ENCODE peak calls at places on chromosomes 5 and 9, in six cellular contexts. O is A549, Z is GM12878, N is SK-N-SH, W is H1, Y is WTC11. L is an unnamed sample.

GRCh38 chr9:33459115-33459514 is 11.7 kb upstream of the AQP3 start:
- DNase-seq in O (no peak), Z (no peak), N (no peak), W (no peak), Y (no peak), L (no peak)

GRCh38 chr9:100197553-100197952 is 98.5 kb downstream of the INVS start:
- DNase-seq in O (no peak), Z (no peak), N (no peak), W (no peak), Y (no peak), L (no peak)

GRCh38 chr9:108783318-108784127 is 72.3 kb downstream of the ACTL7B start:
- DNase-seq in O (no peak), Z (no peak), N (no peak), W (no peak), Y (no peak), L (no peak)

GRCh38 chr5:67620386-67621039 is 423.9 kb upstream of the CD180 start:
- DNase-seq in O (no peak), Z (no peak), N (no peak), W (no peak), Y (no peak), L (no peak)

GRCh38 chr9:79944991-79945390 is 373.2 kb downstream of the TLE4 start:
- DNase-seq in O (no peak), Z (no peak), N (no peak), W (no peak), Y (no peak), L (no peak)

GRCh38 chr5:14929293-14930065 is 57.9 kb upstream of the ANKH start:
- DNase-seq in O (no peak), Z (no peak), N (no peak), W (no peak), Y (no peak), L (peak)

GRCh38 chr5:132714456-132715307 is 22.7 kb downstream of the KIF3A start:
- DNase-seq in O (peak), Z (no peak), N (no peak), W (no peak), Y (no peak), L (peak)

GRCh38 chr5:177526791-177527190 is 10.0 kb upstream of the DDX41 start:
- DNase-seq in O (no peak), Z (no peak), N (no peak), W (no peak), Y (no peak), L (no peak)

GRCh38 chr9:95529910-95530309 is 13.1 kb upstream of the PTCH1 start:
- DNase-seq in O (no peak), Z (no peak), N (no peak), W (no peak), Y (no peak), L (no peak)

GRCh38 chr9:74570879-74571512 is 73.9 kb downstream of the RORB start:
- DNase-seq in O (peak), Z (no peak), N (peak), W (no peak), Y (peak), L (peak)

GRCh38 chr9:16769291-16769690 is 101.2 kb downstream of the BNC2 start:
- DNase-seq in O (no peak), Z (no peak), N (no peak), W (no peak), Y (no peak), L (no peak)

GRCh38 chr5:173256800-173257199 is 21.8 kb upstream of the NKX2-5 start:
- DNase-seq in O (no peak), Z (no peak), N (no peak), W (no peak), Y (no peak), L (no peak)

GRCh38 chr5:17896605-17897004 is 262.3 kb downstream of the TAF11L14 start:
- DNase-seq in O (peak), Z (no peak), N (no peak), W (no peak), Y (no peak), L (peak)

GRCh38 chr5:63686938-63687337 is 275.3 kb downstream of the HTR1A start:
- DNase-seq in O (peak), Z (no peak), N (no peak), W (no peak), Y (no peak), L (no peak)

GRCh38 chr5:102794047-102794446 is 38.9 kb downstream of the PAM start:
- DNase-seq in O (no peak), Z (no peak), N (no peak), W (no peak), Y (no peak), L (no peak)

GRCh38 chr9:338602-339001 is 123.9 kb downstream of the DOCK8 start:
- DNase-seq in O (no peak), Z (no peak), N (no peak), W (no peak), Y (no peak), L (no peak)

GRCh38 chr9:341634-342421 is 127.2 kb downstream of the DOCK8 start:
- DNase-seq in O (no peak), Z (no peak), N (no peak), W (no peak), Y (no peak), L (no peak)

GRCh38 chr9:346114-346513 is 131.4 kb downstream of the DOCK8 start:
- DNase-seq in O (no peak), Z (no peak), N (no peak), W (no peak), Y (no peak), L (no peak)

GRCh38 chr9:347667-348292 is 133.1 kb downstream of the DOCK8 start:
- DNase-seq in O (peak), Z (no peak), N (peak), W (no peak), Y (no peak), L (peak)

DNA sequence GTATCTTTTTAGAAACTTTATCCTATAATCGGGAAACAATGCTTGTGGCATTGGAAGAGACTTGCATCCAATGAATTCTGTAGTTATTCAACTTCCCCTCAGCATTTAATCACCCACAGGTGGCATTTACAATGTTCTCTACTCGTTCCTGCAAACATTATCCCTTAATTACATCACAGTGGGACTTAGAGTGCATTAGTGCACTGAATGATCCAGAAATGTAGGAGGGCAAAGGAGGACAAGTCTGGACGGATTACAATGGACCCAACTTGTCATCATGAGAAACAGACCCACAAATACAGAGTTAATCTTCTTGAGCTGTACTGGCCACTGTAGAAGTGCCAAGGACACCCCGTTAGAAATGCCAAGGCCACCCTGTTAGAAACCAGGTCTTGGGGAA is 129.1 kb downstream of the DOCK8 start:
- DNase-seq in O (no peak), Z (no peak), N (no peak), W (no peak), Y (no peak), L (no peak)
- TF ChIP-seq MAX in O (no peak), Z (no peak), N (no peak), W (no peak), Y (no peak), L (no peak)

GRCh38 chr9:131642496-131643083 is 97.3 kb downstream of the PRRT1B start:
- DNase-seq in O (no peak), Z (no peak), N (no peak), W (no peak), Y (no peak), L (no peak)

GRCh38 chr9:131640438-131641181 is 95.3 kb downstream of the PRRT1B start:
- DNase-seq in O (no peak), Z (no peak), N (no peak), W (no peak), Y (no peak), L (no peak)

GRCh38 chr9:131641618-131642495 is 96.5 kb downstream of the PRRT1B start:
- DNase-seq in O (peak), Z (no peak), N (no peak), W (no peak), Y (no peak), L (no peak)

GRCh38 chr9:131649646-131650045 is 90.2 kb downstream of the RAPGEF1 start:
- DNase-seq in O (no peak), Z (no peak), N (no peak), W (no peak), Y (no peak), L (no peak)

GRCh38 chr9:131645078-131645776 is 94.6 kb downstream of the RAPGEF1 start:
- DNase-seq in O (no peak), Z (no peak), N (no peak), W (no peak), Y (no peak), L (peak)
- TF ChIP-seq MAX in O (no peak), Z (no peak), N (no peak), W (no peak), Y (no peak), L (no peak)

GRCh38 chr5:141910271-141910673 is 13.4 kb upstream of the DELE1 start:
- DNase-seq in O (peak), Z (no peak), N (no peak), W (no peak), Y (no peak), L (no peak)
- TF ChIP-seq MAX in O (no peak), Z (no peak), N (no peak), W (no peak), Y (no peak), L (no peak)

GRCh38 chr9:121736147-121736721 is 84.8 kb downstream of the DAB2IP start:
- DNase-seq in O (peak), Z (no peak), N (no peak), W (peak), Y (peak), L (no peak)
- TF ChIP-seq MAX in O (no peak), Z (no peak), N (no peak), W (no peak), Y (no peak), L (no peak)

GRCh38 chr5:138754699-138755057 is 1.5 kb downstream of the CTNNA1 start:
- DNase-seq in O (peak), Z (no peak), N (no peak), W (no peak), Y (no peak), L (no peak)

GRCh38 chr5:138755084-138755748 is 2.0 kb downstream of the CTNNA1 start:
- DNase-seq in O (no peak), Z (peak), N (no peak), W (no peak), Y (no peak), L (no peak)

GRCh38 chr5:138753794-138754698 is 821 bp downstream of the CTNNA1 start:
- DNase-seq in O (peak), Z (no peak), N (peak), W (peak), Y (peak), L (peak)

GRCh38 chr5:138752951-138753793 is at the start of gene CTNNA1:
- DNase-seq in O (peak), Z (no peak), N (peak), W (peak), Y (peak), L (peak)

GRCh38 chr5:138752341-138752950 is 779 bp upstream of the CTNNA1 start:
- DNase-seq in O (peak), Z (no peak), N (no peak), W (peak), Y (peak), L (peak)
- TF ChIP-seq MAX in O (no peak), Z (no peak), N (no peak), W (no peak), Y (no peak), L (no peak)

DNA sequence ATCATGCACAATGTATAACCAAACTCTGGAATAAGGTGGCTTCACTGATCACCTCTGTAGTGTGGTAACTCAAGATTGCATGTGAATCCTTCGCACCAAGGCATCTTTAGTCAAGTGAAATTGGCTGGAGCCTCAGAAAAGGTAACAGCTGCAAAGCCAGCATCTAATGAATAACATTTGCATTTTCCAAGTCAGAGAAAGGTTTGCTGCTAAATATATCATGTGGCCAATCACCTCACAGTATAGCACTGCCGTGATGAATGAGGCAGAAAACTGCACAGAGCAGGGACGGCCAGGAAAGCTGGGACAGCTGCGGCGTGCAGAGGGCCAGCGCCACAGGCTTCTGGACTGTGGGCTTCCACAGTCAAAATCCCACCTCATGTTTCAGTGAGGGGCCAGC is 18.5 kb downstream of the MRPS27 start:
- DNase-seq in O (no peak), Z (no peak), N (no peak), W (no peak), Y (no peak), L (no peak)
- TF ChIP-seq MAX in O (no peak), Z (no peak), N (no peak), W (no peak), Y (no peak), L (no peak)

DNA sequence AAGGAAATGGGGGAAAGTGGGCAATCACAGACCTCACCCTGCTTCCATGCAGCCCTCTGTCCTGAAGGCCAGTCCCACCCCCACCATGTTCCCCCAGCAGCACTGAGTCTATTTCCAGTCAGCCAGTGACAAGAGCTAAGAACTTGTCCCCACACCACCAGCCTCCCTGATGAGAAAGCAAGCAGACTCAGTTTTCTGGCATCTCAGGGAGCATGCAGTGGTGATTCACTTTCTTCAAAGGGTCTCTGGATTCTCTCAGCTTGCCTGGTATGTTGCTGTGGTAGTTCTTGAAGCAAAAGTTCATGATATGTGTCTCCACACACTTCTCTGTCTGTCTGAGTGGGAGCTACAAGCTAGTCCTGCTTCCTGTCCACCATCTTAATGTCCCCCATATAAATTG is 799.9 kb upstream of the TYRP1 start:
- DNase-seq in O (no peak), Z (no peak), N (no peak), W (no peak), Y (no peak), L (no peak)
- TF ChIP-seq MAX in O (no peak), Z (no peak), N (no peak), W (no peak), Y (no peak), L (no peak)